ENCODE peak calls at places on chromosomes 3 and 15, in eight cellular contexts. F is AG09309, Z is RWPE1, A is iPS-NIHi11, L is NCI-H345, Y is anterior cingulate cortex, H is AG10803, C is germinal center. P is an unnamed sample.

GRCh38 chr15:58070801-58071418 is 5.4 kb upstream of the ALDH1A2 start:
- DNase-seq in Z (peak), Y (peak), C (no peak), L (peak), F (peak), H (peak), A (peak), P (peak)

GRCh38 chr15:58179741-58180381 is 41.7 kb downstream of the AQP9 start:
- DNase-seq in Y (no peak), L (no peak), F (no peak), C (no peak), A (no peak), Z (peak), H (no peak), P (peak)

GRCh38 chr3:49173116-49173791 is 1.9 kb downstream of the KLHDC8B start:
- DNase-seq in Y (no peak), H (no peak), Z (no peak), C (no peak), L (peak), F (no peak), A (peak), P (no peak)

GRCh38 chr3:130340766-130341165 is 4.7 kb upstream of the COL6A5 start:
- DNase-seq in Z (no peak), L (no peak), Y (no peak), H (no peak), A (no peak), F (no peak), C (no peak), P (no peak)

GRCh38 chr15:69562564-69562963 is 109.9 kb downstream of the RPLP1 start:
- DNase-seq in A (no peak), L (peak), H (no peak), C (no peak), F (no peak), Y (no peak), Z (no peak), P (no peak)

GRCh38 chr15:81054236-81054635 is 53.5 kb downstream of the TLNRD1 start:
- DNase-seq in H (peak), F (peak), Y (no peak), L (no peak), Z (no peak), A (no peak), C (no peak), P (no peak)

GRCh38 chr15:70453238-70453637 is 310.1 kb downstream of the UACA start:
- DNase-seq in A (no peak), L (no peak), Z (no peak), F (no peak), H (no peak), C (no peak), Y (no peak), P (no peak)

GRCh38 chr3:125055913-125056705 is at the start of gene HEG1:
- DNase-seq in C (peak), F (peak), L (no peak), H (peak), Z (peak), A (peak), Y (peak), P (peak)

GRCh38 chr3:100270218-100270588 is 9.4 kb downstream of the TBC1D23 start:
- DNase-seq in Z (peak), L (no peak), F (no peak), H (no peak), A (no peak), C (no peak), Y (no peak), P (no peak)

GRCh38 chr3:116059421-116060096 is 385.7 kb downstream of the LSAMP start:
- DNase-seq in H (peak), Y (no peak), Z (peak), C (no peak), F (peak), L (no peak), A (peak), P (no peak)

GRCh38 chr3:160758929-160759577 is 3.0 kb downstream of the PPM1L start:
- DNase-seq in C (no peak), F (no peak), L (no peak), Z (no peak), A (no peak), H (no peak), Y (no peak), P (no peak)

GRCh38 chr3:46948830-46949671 is 27.5 kb downstream of the CCDC12 start:
- DNase-seq in H (no peak), A (peak), C (no peak), Y (no peak), L (no peak), F (no peak), Z (no peak), P (no peak)

GRCh38 chr3:94412966-94413720 is 350.3 kb downstream of the NSUN3 start:
- DNase-seq in A (no peak), Z (no peak), F (no peak), L (no peak), H (no peak), Y (no peak), C (no peak), P (no peak)

GRCh38 chr15:64772488-64772887 is 2.9 kb downstream of the RBPMS2 start:
- DNase-seq in C (no peak), F (no peak), L (no peak), Z (no peak), A (no peak), H (no peak), Y (no peak), P (no peak)

GRCh38 chr3:65672876-65673815 is 365.6 kb downstream of the MAGI1 start:
- DNase-seq in Y (peak), F (no peak), A (peak), L (peak), H (peak), C (no peak), Z (peak), P (peak)

GRCh38 chr15:60471314-60471713 is 7.6 kb downstream of the ICE2 start:
- DNase-seq in Z (no peak), L (no peak), A (no peak), C (no peak), F (no peak), Y (no peak), H (peak), P (no peak)

GRCh38 chr15:58537033-58537432 is 105.2 kb downstream of the LIPC start:
- DNase-seq in C (no peak), A (no peak), F (no peak), Z (no peak), H (no peak), Y (no peak), L (no peak), P (no peak)

GRCh38 chr3:38119802-38120689 is 16.9 kb downstream of the ACAA1 start:
- DNase-seq in F (no peak), Y (no peak), L (no peak), A (no peak), C (no peak), H (no peak), Z (no peak), P (no peak)

GRCh38 chr15:50786871-50787270 is 21.4 kb upstream of the SPPL2A start:
- DNase-seq in Z (no peak), Y (no peak), F (no peak), L (no peak), H (peak), A (no peak), C (no peak), P (no peak)

GRCh38 chr3:166526878-166527277 is 689.7 kb upstream of the BCHE start:
- DNase-seq in Y (no peak), F (no peak), L (peak), A (no peak), Z (no peak), H (no peak), C (no peak), P (no peak)

GRCh38 chr3:177357352-177358084 is 160.2 kb upstream of the TBL1XR1 start:
- DNase-seq in F (no peak), L (no peak), A (peak), H (peak), Z (peak), Y (no peak), C (peak), P (peak)

GRCh38 chr15:36831125-36831914 is 251.9 kb downstream of the CDIN1 start:
- DNase-seq in H (peak), Z (peak), A (no peak), C (no peak), Y (no peak), L (no peak), F (peak), P (peak)

GRCh38 chr15:55434989-55435825 is 26.9 kb downstream of the PIERCE2 start:
- DNase-seq in H (peak), C (peak), Z (peak), L (peak), F (peak), Y (no peak), A (peak), P (peak)

GRCh38 chr15:71880276-71880675 is 69.9 kb downstream of the NR2E3 start:
- DNase-seq in C (no peak), A (no peak), Y (no peak), H (no peak), L (no peak), F (no peak), Z (no peak), P (no peak)

GRCh38 chr3:56522374-56522773 is 34.6 kb upstream of the CCDC66 start:
- DNase-seq in Z (no peak), H (no peak), Y (no peak), F (no peak), C (no peak), A (no peak), L (no peak), P (no peak)

GRCh38 chr3:99870712-99871111 is 53.0 kb downstream of the CMSS1 start:
- DNase-seq in H (no peak), F (no peak), L (no peak), C (no peak), Z (no peak), Y (no peak), A (no peak), P (no peak)

GRCh38 chr3:27138005-27138404 is 231.2 kb downstream of the NEK10 start:
- DNase-seq in C (no peak), L (no peak), Z (no peak), H (no peak), A (no peak), Y (no peak), F (no peak), P (no peak)

GRCh38 chr15:77266708-77267387 is 153.1 kb downstream of the PEAK1 start:
- DNase-seq in H (peak), F (peak), L (no peak), Y (no peak), C (no peak), Z (no peak), A (no peak), P (no peak)

GRCh38 chr3:37031115-37031682 is 37.9 kb downstream of the MLH1 start:
- DNase-seq in C (no peak), F (no peak), H (peak), L (no peak), Y (no peak), A (no peak), Z (no peak), P (no peak)

GRCh38 chr15:71573599-71573998 is 236.8 kb upstream of the NR2E3 start:
- DNase-seq in C (no peak), H (no peak), A (no peak), Y (no peak), Z (no peak), L (no peak), F (no peak), P (no peak)

GRCh38 chr3:27880969-27881892 is 159.1 kb upstream of the EOMES start:
- DNase-seq in C (no peak), L (no peak), Z (no peak), H (no peak), A (no peak), F (no peak), Y (no peak), P (no peak)

GRCh38 chr3:88000853-88001252 is 58.0 kb downstream of the CGGBP1 start:
- DNase-seq in A (peak), Z (no peak), C (peak), Y (no peak), F (no peak), L (no peak), H (no peak), P (peak)

GRCh38 chr3:128572644-128573105 is 77.9 kb downstream of the RPN1 start:
- DNase-seq in F (no peak), Z (no peak), Y (no peak), H (no peak), L (no peak), A (peak), C (peak), P (peak)

GRCh38 chr3:72591522-72592421 is 256.5 kb downstream of the SHQ1 start:
- DNase-seq in F (peak), C (no peak), Z (peak), A (peak), L (no peak), Y (peak), H (peak), P (peak)